ENCODE peak calls at places on chromosomes 7 and 10, in nine cellular contexts. E is Peyer's patch; F is SHP77; M is activated CD4-positive, alpha-beta T cell treated with anti-CD3 and anti-CD28 coated beads, Interleukin-2, amount 10 ng/mL, durations not matched to agents 7 days and 5 days; P is NCI-H1105; S is CD4-positive, alpha-beta T cell; Y is T-helper 9 cell; X is cardiac muscle cell; Q is substantia nigra. J is an unnamed sample.

GRCh38 chr10:104322416-104322782 is 15.9 kb downstream of the ITPRIP start:
- DNase-seq in E (peak; percentile 57), F (no peak), M (peak; percentile 55), P (no peak), S (no peak), Y (no peak), X (no peak), Q (no peak), J (no peak)

GRCh38 chr7:81120803-81121202 is 202.0 kb upstream of the SEMA3C start:
- DNase-seq in E (no peak), F (no peak), M (no peak), P (no peak), S (no peak), Y (no peak), X (no peak), Q (no peak), J (no peak)

GRCh38 chr7:112550468-112551060 is 69.8 kb downstream of the LSMEM1 start:
- DNase-seq in E (no peak), F (peak; percentile 8), M (peak; percentile 56), P (no peak), S (peak; percentile 2), Y (no peak), X (peak; percentile 49), Q (no peak), J (peak; percentile 15)

GRCh38 chr10:86401588-86402282 is 35.1 kb upstream of the GRID1 start:
- DNase-seq in E (peak; percentile 60), F (no peak), M (peak; percentile 22), P (no peak), S (no peak), Y (no peak), X (no peak), Q (no peak), J (no peak)

GRCh38 chr10:69242844-69243212 is 22.7 kb downstream of the HKDC1 start:
- DNase-seq in E (no peak), F (no peak), M (no peak), P (no peak), S (no peak), Y (no peak), X (no peak), Q (peak; percentile 54), J (no peak)

GRCh38 chr10:35236739-35237138 is 99.6 kb upstream of the CCNY start:
- DNase-seq in E (no peak), F (no peak), M (no peak), P (no peak), S (no peak), Y (no peak), X (peak; percentile 27), Q (no peak), J (no peak)

GRCh38 chr10:115861864-115862263 is 411.1 kb downstream of the GFRA1 start:
- DNase-seq in E (no peak), F (no peak), M (no peak), P (no peak), S (no peak), Y (no peak), X (no peak), Q (no peak), J (no peak)

GRCh38 chr7:158285383-158285770 is 302.2 kb downstream of the PTPRN2 start:
- DNase-seq in E (peak; percentile 25), F (no peak), M (no peak), P (no peak), S (no peak), Y (no peak), X (no peak), Q (no peak), J (no peak)

GRCh38 chr10:119416855-119417254 is 125.7 kb downstream of the RGS10 start:
- DNase-seq in E (peak; percentile 89), F (peak; percentile 60), M (peak; percentile 78), P (no peak), S (peak; percentile 55), Y (peak; percentile 61), X (peak; percentile 77), Q (peak; percentile 4), J (no peak)

GRCh38 chr10:35890061-35890969 is 248.2 kb upstream of the FZD8 start:
- DNase-seq in E (no peak), F (no peak), M (no peak), P (no peak), S (no peak), Y (no peak), X (no peak), Q (no peak), J (no peak)

GRCh38 chr10:13717936-13718772 is 131.4 kb downstream of the PRPF18 start:
- DNase-seq in E (peak; percentile 71), F (peak; percentile 7), M (peak; percentile 50), P (peak; percentile 32), S (peak; percentile 15), Y (peak; percentile 2), X (no peak), Q (no peak), J (peak; percentile 71)

GRCh38 chr7:133705596-133705995 is 421.5 kb upstream of the LRGUK start:
- DNase-seq in E (no peak), F (no peak), M (no peak), P (no peak), S (no peak), Y (no peak), X (no peak), Q (no peak), J (no peak)

GRCh38 chr10:63268798-63269503 is 135.8 kb downstream of the NRBF2 start:
- DNase-seq in E (peak; percentile 95), F (peak; percentile 79), M (peak; percentile 89), P (peak; percentile 84), S (peak; percentile 65), Y (peak; percentile 63), X (peak; percentile 93), Q (peak; percentile 65), J (peak; percentile 90)

GRCh38 chr10:24882047-24882698 is 70.2 kb downstream of the PRTFDC1 start:
- DNase-seq in E (peak; percentile 61), F (no peak), M (peak; percentile 58), P (no peak), S (peak; percentile 17), Y (peak; percentile 8), X (no peak), Q (no peak), J (no peak)

GRCh38 chr7:229184-229964 is 37.0 kb downstream of the FAM20C start:
- DNase-seq in E (peak; percentile 76), F (no peak), M (no peak), P (no peak), S (no peak), Y (no peak), X (no peak), Q (no peak), J (no peak)

GRCh38 chr7:43585521-43585920 is 2.6 kb downstream of the STK17A start:
- DNase-seq in E (no peak), F (no peak), M (no peak), P (no peak), S (no peak), Y (no peak), X (no peak), Q (no peak), J (peak; percentile 43)

GRCh38 chr10:71747039-71747807 is 26.1 kb downstream of the VSIR start:
- DNase-seq in E (no peak), F (no peak), M (no peak), P (no peak), S (no peak), Y (no peak), X (no peak), Q (no peak), J (no peak)

GRCh38 chr7:124690840-124691239 is 74.8 kb downstream of the GPR37 start:
- DNase-seq in E (no peak), F (no peak), M (no peak), P (no peak), S (no peak), Y (no peak), X (no peak), Q (no peak), J (no peak)

GRCh38 chr7:30348083-30348560 is 63.7 kb downstream of the ZNRF2 start:
- DNase-seq in E (peak; percentile 67), F (no peak), M (peak; percentile 73), P (no peak), S (peak; percentile 20), Y (peak; percentile 34), X (no peak), Q (no peak), J (peak; percentile 20)

GRCh38 chr10:85548038-85548437 is 818.6 kb downstream of the GRID1 start:
- DNase-seq in E (peak; percentile 65), F (no peak), M (peak; percentile 41), P (peak; percentile 18), S (no peak), Y (peak; percentile 3), X (peak; percentile 57), Q (peak; percentile 11), J (peak; percentile 12)

GRCh38 chr7:94052398-94053180 is 48.4 kb upstream of the BET1 start:
- DNase-seq in E (peak; percentile 51), F (no peak), M (no peak), P (no peak), S (no peak), Y (no peak), X (no peak), Q (no peak), J (no peak)

GRCh38 chr7:127447326-127447945 is 54.9 kb upstream of the ZNF800 start:
- DNase-seq in E (peak; percentile 73), F (peak; percentile 31), M (peak; percentile 76), P (no peak), S (peak; percentile 17), Y (peak; percentile 9), X (peak; percentile 10), Q (no peak), J (peak; percentile 1)

GRCh38 chr10:126012485-126012884 is 116.1 kb downstream of the FANK1 start:
- DNase-seq in E (no peak), F (no peak), M (no peak), P (no peak), S (no peak), Y (no peak), X (no peak), Q (no peak), J (no peak)

GRCh38 chr7:105673367-105674188 is 92.3 kb upstream of the EFCAB10 start:
- DNase-seq in E (peak; percentile 61), F (peak; percentile 85), M (no peak), P (peak; percentile 98), S (no peak), Y (no peak), X (no peak), Q (no peak), J (peak; percentile 64)

GRCh38 chr10:100340948-100341847 is 5.8 kb upstream of the SCD start:
- DNase-seq in E (peak; percentile 63), F (peak; percentile 18), M (no peak), P (no peak), S (no peak), Y (no peak), X (no peak), Q (peak; percentile 64), J (no peak)

GRCh38 chr10:118339096-118339495 is 3.0 kb downstream of the FAM204A start:
- DNase-seq in E (no peak), F (no peak), M (no peak), P (no peak), S (no peak), Y (no peak), X (peak; percentile 20), Q (no peak), J (no peak)

GRCh38 chr10:127907411-127908105 is 655 bp downstream of the PTPRE start:
- DNase-seq in E (no peak), F (no peak), M (no peak), P (no peak), S (no peak), Y (no peak), X (peak; percentile 12), Q (no peak), J (no peak)

GRCh38 chr7:150855046-150855445 is 2.7 kb downstream of the AOC1 start:
- DNase-seq in E (peak; percentile 28), F (no peak), M (no peak), P (no peak), S (no peak), Y (no peak), X (no peak), Q (no peak), J (no peak)

GRCh38 chr10:121519901-121520500 is 78.2 kb downstream of the FGFR2 start:
- DNase-seq in E (no peak), F (no peak), M (no peak), P (no peak), S (no peak), Y (no peak), X (no peak), Q (no peak), J (no peak)

GRCh38 chr7:106281919-106282318 is 2.9 kb downstream of the NAMPT start:
- DNase-seq in E (no peak), F (no peak), M (no peak), P (no peak), S (no peak), Y (no peak), X (no peak), Q (no peak), J (no peak)

GRCh38 chr7:46568420-46569116 is 647.5 kb upstream of the IGFBP3 start:
- DNase-seq in E (peak; percentile 75), F (peak; percentile 11), M (no peak), P (no peak), S (no peak), Y (no peak), X (no peak), Q (no peak), J (no peak)